ENCODE peak calls at places on chromosome 2, in four cellular contexts. One of them, this sample, is unnamed.

GRCh38 chr2:98727369-98727749 is 3.6 kb downstream of the MGAT4A start:
- DNase-seq in GM04504: no peak
- DNase-seq in retinal pigment epithelial cell: no peak
- DNase-seq in T47D: no peak
- DNase-seq in this sample: no peak

GRCh38 chr2:192885569-192886160 is 690.9 kb upstream of the TMEFF2 start:
- DNase-seq in retinal pigment epithelial cell: no peak
- DNase-seq in T47D: no peak
- DNase-seq in GM04504: no peak
- DNase-seq in this sample: no peak

GRCh38 chr2:205776139-205776538 is 93.8 kb downstream of the NRP2 start:
- DNase-seq in GM04504: no peak
- DNase-seq in T47D: peak
- DNase-seq in retinal pigment epithelial cell: no peak
- DNase-seq in this sample: peak

GRCh38 chr2:149009928-149010461 is 28.5 kb upstream of the LYPD6B start:
- DNase-seq in retinal pigment epithelial cell: no peak
- DNase-seq in GM04504: no peak
- DNase-seq in T47D: no peak
- DNase-seq in this sample: no peak

GRCh38 chr2:66433945-66434678 is 813 bp upstream of the MEIS1 start:
- DNase-seq in retinal pigment epithelial cell: no peak
- DNase-seq in GM04504: no peak
- DNase-seq in T47D: peak
- DNase-seq in this sample: no peak

GRCh38 chr2:119338826-119339561 is 27.6 kb downstream of the C2orf76 start:
- DNase-seq in T47D: no peak
- DNase-seq in retinal pigment epithelial cell: no peak
- DNase-seq in GM04504: no peak
- DNase-seq in this sample: no peak

GRCh38 chr2:219448776-219449476 is 14.3 kb downstream of the SPEG start:
- DNase-seq in GM04504: no peak
- DNase-seq in T47D: no peak
- DNase-seq in retinal pigment epithelial cell: no peak
- DNase-seq in this sample: no peak

GRCh38 chr2:288002-288742 is at the start of gene ALKAL2:
- DNase-seq in retinal pigment epithelial cell: no peak
- DNase-seq in T47D: no peak
- DNase-seq in GM04504: no peak
- DNase-seq in this sample: no peak

GRCh38 chr2:197499594-197500502 is at the start of the genes HSPD1 and HSPE1:
- DNase-seq in retinal pigment epithelial cell: peak
- DNase-seq in T47D: peak
- DNase-seq in GM04504: peak
- DNase-seq in this sample: peak

GRCh38 chr2:85713836-85714235 is 19.7 kb downstream of the GNLY start:
- DNase-seq in retinal pigment epithelial cell: no peak
- DNase-seq in GM04504: no peak
- DNase-seq in T47D: no peak
- DNase-seq in this sample: no peak

GRCh38 chr2:167157523-167157922 is 269.2 kb downstream of the XIRP2 start:
- DNase-seq in GM04504: no peak
- DNase-seq in T47D: no peak
- DNase-seq in retinal pigment epithelial cell: no peak
- DNase-seq in this sample: no peak

GRCh38 chr2:206084870-206085741 is 868 bp downstream of the INO80D start:
- DNase-seq in retinal pigment epithelial cell: no peak
- DNase-seq in T47D: no peak
- DNase-seq in GM04504: no peak
- DNase-seq in this sample: peak

GRCh38 chr2:96853321-96853720 is 4.5 kb downstream of the ANKRD39 start:
- DNase-seq in GM04504: no peak
- DNase-seq in T47D: no peak
- DNase-seq in retinal pigment epithelial cell: no peak
- DNase-seq in this sample: no peak

GRCh38 chr2:5520352-5520996 is 171.7 kb upstream of the SOX11 start:
- DNase-seq in GM04504: no peak
- DNase-seq in retinal pigment epithelial cell: peak
- DNase-seq in T47D: no peak
- DNase-seq in this sample: no peak

GRCh38 chr2:191659198-191659597 is 18.7 kb upstream of the NABP1 start:
- DNase-seq in GM04504: no peak
- DNase-seq in T47D: no peak
- DNase-seq in retinal pigment epithelial cell: no peak
- DNase-seq in this sample: no peak

GRCh38 chr2:197292614-197293013 is 18.0 kb downstream of the ANKRD44 start:
- DNase-seq in T47D: no peak
- DNase-seq in retinal pigment epithelial cell: no peak
- DNase-seq in GM04504: no peak
- DNase-seq in this sample: no peak

This sample was measured in 8988T.